ENCODE peak calls at places on chromosomes 11 and 22, in four cellular contexts. G, V, H and E are unnamed samples.

GRCh38 chr11:114092953-114093352 is 33.4 kb downstream of the ZBTB16 start:
- DNase-seq in H (no peak), V (no peak), G (no peak), E (no peak)

GRCh38 chr22:19085233-19086043 is 36.8 kb downstream of the DGCR2 start:
- DNase-seq in G (peak; percentile 52), V (no peak), H (no peak), E (peak; percentile 60)

GRCh38 chr11:86811637-86812321 is 11.4 kb downstream of the PRSS23 start:
- DNase-seq in V (no peak), H (no peak), G (peak; percentile 85), E (peak; percentile 88)

GRCh38 chr22:25373961-25374360 is 154.5 kb downstream of the CRYBB2 start:
- DNase-seq in H (no peak), G (no peak), V (no peak), E (no peak)

GRCh38 chr11:97140885-97141494 is 751.2 kb downstream of the JRKL start:
- DNase-seq in V (peak; percentile 17), H (no peak), G (no peak), E (peak; percentile 58)

GRCh38 chr22:23263651-23264555 is 83.6 kb downstream of the BCR start:
- DNase-seq in G (no peak), H (no peak), V (no peak), E (no peak)

GRCh38 chr11:129639300-129639699 is 176.3 kb upstream of the TMEM45B start:
- DNase-seq in G (peak; percentile 99), V (no peak), H (no peak), E (no peak)

GRCh38 chr11:59174664-59175033 is 2.7 kb downstream of the DTX4 start:
- DNase-seq in G (peak; percentile 70), V (no peak), H (no peak), E (peak; percentile 25)

DNA sequence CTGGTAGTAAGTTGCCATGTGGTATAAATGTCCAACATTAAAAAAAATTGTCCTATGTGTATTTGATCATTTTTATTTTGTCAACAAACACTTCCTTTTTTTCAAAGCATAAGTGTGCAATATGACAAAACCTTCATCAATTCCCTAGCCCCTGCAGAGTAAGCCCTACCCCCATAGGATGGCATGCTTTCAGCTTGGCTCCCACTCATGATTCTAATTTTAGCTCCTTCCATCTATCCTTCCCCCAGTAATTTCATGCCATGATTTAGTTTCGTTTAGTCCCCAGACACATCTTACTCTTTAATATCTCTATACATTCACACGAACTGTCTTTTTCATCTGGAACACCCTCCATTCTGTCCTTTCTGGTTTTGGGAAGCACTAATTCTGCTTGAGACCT is 250.6 kb upstream of the RAG2 start:
- DNase-seq in H (no peak), G (no peak), V (no peak), E (no peak)
- H2AK5ac ChIP-seq in H (no peak overlapping the region), G (no peak overlapping the region), V (no peak overlapping the region), E (no peak overlapping the region)

DNA sequence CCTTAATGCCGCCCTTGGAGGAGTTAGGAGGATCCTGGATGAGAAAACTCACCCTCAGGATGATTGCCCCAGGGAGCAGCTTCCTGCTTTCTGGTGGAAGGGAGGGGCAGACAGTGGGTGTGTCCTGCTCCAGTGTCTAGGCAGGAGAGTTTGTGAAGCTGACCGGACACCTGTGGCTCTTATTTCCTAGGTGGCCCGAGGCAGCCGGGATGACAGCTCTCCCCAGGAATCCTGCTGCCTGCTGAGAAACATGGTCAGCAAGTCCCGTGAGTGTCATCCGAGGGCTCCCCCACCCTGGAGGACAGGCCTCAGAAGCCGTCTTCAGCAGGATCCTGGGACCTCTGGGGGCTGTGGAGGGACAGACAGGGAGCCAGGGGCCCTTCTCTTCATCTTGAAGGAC is 50.4 kb downstream of the ST3GAL4 start:
- DNase-seq in V (no peak), G (no peak), H (no peak), E (no peak)
- H2AK5ac ChIP-seq in V (no peak overlapping the region), G (no peak overlapping the region), H (no peak overlapping the region), E (no peak overlapping the region)

GRCh38 chr22:37515902-37516301 is 3.3 kb downstream of the CARD10 start:
- DNase-seq in V (no peak), G (no peak), H (no peak), E (no peak)
- H2AK5ac ChIP-seq in V (peak overlapping the region; percentile 8), G (no peak overlapping the region), H (no peak overlapping the region), E (no peak overlapping the region)

GRCh38 chr11:61975638-61976419 is 8.4 kb upstream of the FTH1 start:
- DNase-seq in H (no peak), G (no peak), V (no peak), E (no peak)

GRCh38 chr11:61980783-61981541 is 13.5 kb upstream of the FTH1 start:
- DNase-seq in G (no peak), H (no peak), V (no peak), E (no peak)

GRCh38 chr11:61976813-61977475 is 9.5 kb upstream of the FTH1 start:
- DNase-seq in V (no peak), G (no peak), H (no peak), E (no peak)

GRCh38 chr11:61976420-61976800 is 9.0 kb upstream of the FTH1 start:
- DNase-seq in G (no peak), H (no peak), V (no peak), E (no peak)

DNA sequence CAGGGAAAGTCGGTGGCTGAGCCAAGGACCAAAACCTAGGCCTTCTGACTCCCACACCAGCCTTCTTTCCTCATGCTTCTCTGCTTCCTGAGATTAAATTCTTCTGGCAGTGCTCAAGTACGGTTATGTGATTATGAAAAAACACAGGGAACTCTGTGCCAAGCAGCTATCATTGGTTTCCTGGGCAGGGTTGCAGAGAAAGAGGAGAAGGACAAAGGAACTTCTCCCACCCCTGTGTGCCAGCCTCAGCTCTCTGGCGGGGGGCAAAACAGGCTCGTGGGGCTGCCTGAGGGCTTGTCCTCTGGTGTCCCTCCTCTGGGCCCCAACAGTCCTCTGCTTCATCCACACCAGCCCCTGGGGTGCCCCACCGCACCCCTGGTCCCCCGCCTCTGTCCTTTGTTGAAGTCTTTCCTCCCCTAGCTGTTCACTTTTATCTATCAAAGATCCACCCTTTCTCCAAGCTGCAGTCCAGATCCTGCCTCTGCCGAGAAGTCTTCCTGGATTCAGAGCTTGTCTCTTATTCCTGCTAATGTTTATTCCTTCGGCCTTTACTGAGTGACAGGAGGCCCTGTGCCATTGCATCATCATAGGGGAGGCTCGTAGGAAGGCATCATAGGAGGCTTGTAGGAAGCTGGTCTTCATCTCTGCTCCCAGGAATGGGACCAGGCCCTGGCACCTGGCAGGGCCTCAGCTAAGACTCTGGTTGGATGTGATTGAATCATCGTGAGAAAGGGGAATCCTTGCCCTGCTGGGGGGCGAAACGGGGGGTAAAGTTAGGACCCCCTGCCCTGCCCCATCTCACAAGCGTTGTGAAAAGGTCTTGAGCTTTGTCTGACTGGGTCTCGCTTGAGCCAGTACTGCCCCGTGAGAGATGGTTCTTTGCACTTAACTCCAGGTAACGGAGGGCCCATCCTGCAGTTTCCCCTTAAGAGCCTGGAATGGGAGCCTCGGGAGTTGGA is 11.5 kb upstream of the FTH1 start:
- DNase-seq in V (no peak), G (no peak), H (no peak), E (no peak)
- H2AK5ac ChIP-seq in V (peak overlapping the region; percentile 49), G (no peak overlapping the region), H (peak overlapping the region; percentile 65), E (no peak overlapping the region)

DNA sequence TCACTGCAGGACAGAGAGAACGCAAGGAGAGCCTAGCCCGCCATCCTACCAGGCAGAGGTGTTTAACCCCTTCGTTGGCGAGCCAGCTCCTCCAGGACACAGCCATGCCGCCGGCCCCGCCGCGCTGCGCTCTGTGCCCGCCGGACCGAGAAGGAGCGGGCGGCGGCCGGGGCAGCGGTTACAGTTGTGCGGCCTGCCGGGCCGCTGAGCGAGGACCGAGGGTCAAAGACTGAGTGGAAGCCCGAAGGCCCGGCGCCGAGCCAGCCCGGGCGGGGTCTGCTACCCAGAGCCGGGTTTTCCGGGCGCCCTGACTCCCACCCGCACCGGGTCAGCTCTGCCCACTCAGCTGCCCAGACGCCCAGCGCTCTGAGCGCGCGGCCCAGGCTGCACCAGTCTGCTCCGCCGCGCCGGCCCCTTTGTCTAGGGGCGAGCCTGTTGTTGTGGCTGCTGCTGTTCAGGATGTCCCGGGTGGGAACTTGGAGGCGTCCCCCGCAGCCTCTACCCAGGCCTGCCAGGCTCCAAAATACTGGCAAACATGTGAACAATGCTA is at the start of gene NOX4:
- DNase-seq in V (peak; percentile 65), G (peak; percentile 48), H (peak; percentile 79), E (peak; percentile 78)
- H2AK5ac ChIP-seq in V (no peak within 1 kb of the TSS), G (peak within 1 kb of the TSS; percentile 69), H (no peak within 1 kb of the TSS), E (no peak within 1 kb of the TSS)

DNA sequence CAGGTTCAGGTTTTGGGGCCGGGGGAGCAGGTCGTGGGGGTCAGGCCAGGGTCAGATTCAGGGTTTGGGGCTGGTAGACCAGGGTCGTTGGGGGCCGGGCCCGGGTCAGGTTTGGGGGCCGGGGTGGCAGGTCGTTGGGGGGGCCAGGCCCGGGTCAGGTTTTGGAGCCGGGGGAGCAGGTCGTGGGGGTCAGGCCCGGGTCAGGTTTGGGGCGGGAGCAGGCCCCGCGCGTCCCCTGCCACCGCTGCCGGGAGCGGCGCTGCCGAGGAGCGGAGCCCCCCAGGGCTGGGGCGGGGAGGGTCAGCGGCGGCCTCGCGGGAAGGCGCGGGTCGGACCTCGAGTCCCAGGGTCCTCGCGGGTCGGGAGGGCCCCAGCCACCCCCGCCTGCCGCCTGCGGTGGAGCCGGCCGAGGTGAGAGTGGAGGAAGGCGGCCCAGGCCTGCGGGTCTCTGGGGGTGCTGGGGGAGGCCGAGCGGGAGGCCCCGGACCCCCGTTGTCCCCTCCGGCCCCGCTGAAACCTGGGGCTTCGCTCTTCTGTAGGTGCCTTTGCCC is 543 bp downstream of the TRABD start:
- DNase-seq in H (no peak), G (no peak), V (no peak), E (no peak)
- H2AK5ac ChIP-seq in H (no peak overlapping the region), G (peak overlapping the region; percentile 58), V (peak overlapping the region; percentile 37), E (no peak overlapping the region)

DNA sequence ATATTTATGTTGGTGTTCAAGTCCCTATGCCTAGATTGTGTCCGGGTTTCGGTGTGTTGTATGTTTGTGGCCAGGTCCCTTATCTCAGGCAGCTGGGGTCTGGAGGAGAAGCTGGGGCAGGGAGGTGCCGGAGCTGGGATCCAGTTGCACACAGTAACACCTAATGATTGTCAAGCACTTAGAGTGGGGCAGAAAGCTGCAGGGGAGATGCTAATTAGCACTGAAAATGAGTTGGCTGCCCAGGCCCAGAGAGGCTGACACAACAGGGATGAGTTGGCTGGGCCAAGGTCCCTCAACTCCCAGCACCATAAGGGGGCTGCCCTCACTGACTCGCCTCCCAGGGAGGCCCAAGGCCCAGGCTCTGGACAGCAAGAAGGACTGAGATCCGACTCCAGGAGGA is 12.2 kb downstream of the PDE2A start:
- DNase-seq in G (no peak), V (no peak), H (no peak), E (peak; percentile 60)
- H2AK5ac ChIP-seq in G (no peak overlapping the region), V (no peak overlapping the region), H (no peak overlapping the region), E (no peak overlapping the region)